ENCODE peak calls at places on chromosomes 6 and 20, in nine cellular contexts. G is A673, X is IMR-90, K is fibroblast of lung, A is OCI-LY7, Z is SK-N-SH, D is HepG2, P is heart left ventricle, S is pancreas. M is an unnamed sample. For H3K4me1, the result is how much of the 10 kb centered on the place peaks cover.

GRCh38 chr6:110066091-110066490 is 88.0 kb downstream of the GPR6 start:
- DNase-seq in G (no peak), X (no peak), K (no peak), A (peak), Z (no peak), D (no peak), P (no peak), S (no peak), M (no peak)

GRCh38 chr20:17542993-17543412 is 11.8 kb upstream of the BFSP1 start:
- DNase-seq in G (no peak), X (peak), K (peak), A (no peak), Z (no peak), D (no peak), P (no peak), S (no peak), M (no peak)

GRCh38 chr6:37137201-37137880 is 32.6 kb upstream of the PIM1 start:
- DNase-seq in G (peak), X (peak), K (peak), A (no peak), Z (peak), D (peak), P (no peak), S (no peak), M (no peak)

GRCh38 chr6:109944448-109944847 is 33.7 kb upstream of the GPR6 start:
- DNase-seq in G (no peak), X (no peak), K (no peak), A (no peak), Z (no peak), D (peak), P (no peak), S (no peak), M (no peak)

GRCh38 chr6:87660226-87660886 is 41.7 kb downstream of the AKIRIN2 start:
- DNase-seq in G (no peak), X (peak), K (peak), A (no peak), Z (no peak), D (no peak), P (no peak), S (no peak), M (no peak)

GRCh38 chr6:75143186-75143585 is 62.7 kb downstream of the COL12A1 start:
- DNase-seq in G (no peak), X (peak), K (peak), A (no peak), Z (no peak), D (no peak), P (no peak), S (no peak), M (no peak)

GRCh38 chr6:82904860-82905259 is 160.8 kb downstream of the UBE3D start:
- DNase-seq in G (no peak), X (no peak), K (no peak), A (no peak), Z (no peak), D (no peak), P (no peak), S (no peak), M (no peak)

GRCh38 chr20:35286077-35286898 is 1.7 kb upstream of the EIF6 start:
- DNase-seq in G (no peak), X (no peak), K (no peak), A (no peak), Z (no peak), D (peak), P (no peak), S (no peak), M (no peak)

GRCh38 chr6:5736016-5736738 is 270.5 kb downstream of the NRN1 start:
- DNase-seq in G (no peak), X (no peak), K (no peak), A (no peak), Z (no peak), D (no peak), P (no peak), S (no peak), M (no peak)

GRCh38 chr6:31711233-31711632 is 3.9 kb upstream of the LY6G6D start:
- DNase-seq in G (no peak), X (no peak), K (no peak), A (no peak), Z (no peak), D (no peak), P (no peak), S (no peak), M (peak)

GRCh38 chr6:52904562-52905279 is 4.8 kb downstream of the GSTA3 start:
- DNase-seq in G (peak), X (no peak), K (no peak), A (peak), Z (no peak), D (peak), P (no peak), S (no peak), M (no peak)

GRCh38 chr6:106608080-106608668 is 21.1 kb downstream of the RTN4IP1 start:
- DNase-seq in G (peak), X (peak), K (peak), A (peak), Z (peak), D (peak), P (no peak), S (no peak), M (peak)

GRCh38 chr6:55836945-55837344 is 38.4 kb downstream of the BMP5 start:
- DNase-seq in G (no peak), X (no peak), K (no peak), A (no peak), Z (no peak), D (no peak), P (no peak), S (no peak), M (no peak)

GRCh38 chr6:149190228-149190831 is 127.2 kb upstream of the TAB2 start:
- DNase-seq in G (peak), X (peak), K (peak), A (peak), Z (no peak), D (peak), P (no peak), S (peak), M (peak)

GRCh38 chr6:29376003-29376402 is 912 bp upstream of the OR12D3 start:
- DNase-seq in G (peak), X (no peak), K (no peak), A (no peak), Z (no peak), D (peak), P (no peak), S (no peak), M (no peak)

GRCh38 chr20:35776513-35777101 is 4.8 kb downstream of the PHF20 start:
- DNase-seq in G (peak), X (peak), K (peak), A (no peak), Z (peak), D (no peak), P (peak), S (peak), M (no peak)

GRCh38 chr6:29886686-29887085 is 55.6 kb upstream of the HLA-A start:
- DNase-seq in G (no peak), X (no peak), K (no peak), A (no peak), Z (no peak), D (no peak), P (no peak), S (no peak), M (no peak)

GRCh38 chr20:11044561-11044960 is 370.8 kb upstream of the JAG1 start:
- DNase-seq in G (no peak), X (no peak), K (no peak), A (no peak), Z (no peak), D (no peak), P (no peak), S (no peak), M (no peak)

GRCh38 chr20:51166489-51166888 is 143.6 kb upstream of the KCNG1 start:
- DNase-seq in G (no peak), X (no peak), K (no peak), A (no peak), Z (no peak), D (no peak), P (no peak), S (no peak), M (no peak)

GRCh38 chr6:27161946-27162603 is 85.4 kb upstream of the PRSS16 start:
- DNase-seq in G (peak), X (peak), K (peak), A (peak), Z (peak), D (peak), P (no peak), S (no peak), M (no peak)

GRCh38 chr6:166586424-166587156 is at the start of gene RAMACL:
- DNase-seq in G (peak), X (no peak), K (no peak), A (peak), Z (peak), D (no peak), P (no peak), S (no peak), M (no peak)

GRCh38 chr6:6220718-6221117 is 99.7 kb downstream of the F13A1 start:
- DNase-seq in G (peak), X (no peak), K (no peak), A (peak), Z (no peak), D (no peak), P (no peak), S (no peak), M (no peak)

GRCh38 chr6:150766201-150766997 is 99.1 kb upstream of the MTHFD1L start:
- DNase-seq in G (peak), X (no peak), K (no peak), A (no peak), Z (no peak), D (no peak), P (no peak), S (no peak), M (no peak)

GRCh38 chr6:136051140-136051775 is 198.9 kb downstream of the MTFR2 start:
- DNase-seq in G (peak), X (peak), K (peak), A (no peak), Z (no peak), D (no peak), P (peak), S (no peak), M (no peak)

GRCh38 chr6:55916188-55916587 is 40.8 kb upstream of the BMP5 start:
- DNase-seq in G (peak), X (peak), K (peak), A (no peak), Z (no peak), D (no peak), P (no peak), S (no peak), M (no peak)

GRCh38 chr6:52390361-52390727 is 28.4 kb downstream of the PAQR8 start:
- DNase-seq in G (peak), X (peak), K (peak), A (peak), Z (peak), D (peak), P (no peak), S (no peak), M (no peak)

GRCh38 chr6:134925800-134926199 is 24.1 kb downstream of the ALDH8A1 start:
- DNase-seq in G (no peak), X (peak), K (peak), A (no peak), Z (no peak), D (no peak), P (no peak), S (no peak), M (no peak)

GRCh38 chr6:11762782-11763459 is 15.7 kb downstream of the ADTRP start:
- DNase-seq in G (no peak), X (no peak), K (no peak), A (no peak), Z (no peak), D (no peak), P (no peak), S (no peak), M (no peak)

GRCh38 chr6:138357928-138358327 is 19.8 kb upstream of the SMIM28 start:
- DNase-seq in G (no peak), X (no peak), K (no peak), A (no peak), Z (no peak), D (no peak), P (no peak), S (no peak), M (no peak)

GRCh38 chr6:111603648-111604047 is 2.0 kb downstream of the TRAF3IP2 start:
- DNase-seq in G (no peak), X (peak), K (no peak), A (no peak), Z (no peak), D (no peak), P (no peak), S (no peak), M (no peak)
- H3K4me1 ChIP-seq in G (under half), X (under half), K (under half), A (under half), Z (under half), D (half or more), P (half or more), S (under half), M (under half)

DNA sequence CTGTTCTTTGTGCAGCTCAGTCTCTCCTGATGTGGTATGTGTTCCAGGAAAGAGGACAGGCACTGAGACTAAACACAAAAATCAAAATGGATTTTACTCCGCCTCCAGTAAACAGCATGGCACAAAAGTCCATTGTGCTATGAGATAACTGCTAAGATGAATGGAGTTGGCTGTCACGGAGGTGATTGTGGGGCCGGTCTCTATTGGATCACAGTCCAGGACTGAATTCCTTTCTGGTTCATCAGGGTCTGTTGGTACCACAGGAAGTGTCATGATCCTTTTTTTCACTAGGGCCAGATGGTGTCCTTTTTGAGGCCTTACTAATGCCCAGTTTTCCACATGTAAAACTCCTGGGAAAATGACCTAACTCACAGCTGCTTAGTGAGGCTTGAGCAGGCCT is 192.4 kb upstream of the POU3F2 start:
- DNase-seq in G (no peak), X (no peak), K (no peak), A (no peak), Z (no peak), D (peak), P (no peak), S (no peak), M (no peak)
- H3K4me1 ChIP-seq in G (under half), X (under half), K (under half), A (under half), Z (under half), D (under half), P (under half), S (under half), M (under half)

DNA sequence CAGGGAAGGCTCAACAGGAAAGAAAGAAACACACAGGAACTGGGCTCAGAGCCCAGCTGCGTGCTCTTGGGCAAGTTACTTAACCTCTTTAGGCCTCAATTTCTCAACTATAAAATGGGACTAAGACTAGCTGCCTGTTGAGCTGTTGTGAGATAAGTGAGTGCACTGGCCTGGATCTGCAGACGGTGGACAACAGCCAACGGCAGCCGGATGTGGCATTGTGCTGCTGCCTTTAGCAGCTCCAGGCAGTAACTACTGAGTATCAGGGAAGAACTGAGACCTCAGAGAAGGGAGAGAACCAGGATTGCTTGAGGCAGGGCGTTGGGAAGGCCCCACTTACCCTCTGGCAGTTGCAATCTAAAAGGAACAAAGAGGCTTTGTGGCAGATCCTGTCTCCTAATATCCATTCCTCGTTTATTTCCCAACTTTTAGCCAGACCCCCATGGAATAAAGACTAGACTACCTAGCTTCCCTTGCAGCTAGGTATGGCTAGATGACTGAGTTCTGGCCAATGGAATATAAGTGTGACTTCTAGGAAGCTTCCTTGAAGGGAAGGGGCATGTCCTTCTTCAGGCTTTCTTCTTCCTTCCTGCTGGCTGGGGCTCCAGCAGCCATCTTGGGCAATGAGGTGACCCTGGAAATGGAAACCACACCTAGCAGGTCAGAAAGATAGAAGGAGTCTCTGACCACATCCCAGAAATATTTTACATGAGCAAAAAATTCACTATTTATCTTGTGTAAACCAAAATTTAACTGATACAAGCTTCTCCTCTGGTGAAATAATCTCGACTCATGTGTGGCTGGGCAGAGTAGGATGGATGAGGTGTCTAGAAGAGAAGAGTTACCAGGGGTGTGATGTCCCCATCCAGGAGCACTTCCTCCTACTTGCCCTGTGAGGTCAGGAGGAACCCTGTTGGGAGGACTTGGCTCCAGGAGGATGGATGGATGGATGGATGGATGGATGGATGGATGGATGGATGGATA is 67.6 kb downstream of the MRPL14 start:
- DNase-seq in G (no peak), X (peak), K (peak), A (no peak), Z (no peak), D (no peak), P (no peak), S (no peak), M (no peak)
- H3K4me1 ChIP-seq in G (under half), X (half or more), K (half or more), A (under half), Z (half or more), D (half or more), P (half or more), S (under half), M (under half)

GRCh38 chr6:41638002-41638800 is at the start of gene MDFI:
- DNase-seq in G (peak), X (no peak), K (no peak), A (no peak), Z (peak), D (no peak), P (peak), S (no peak), M (no peak)

GRCh38 chr6:41634657-41635056 is 3.6 kb upstream of the MDFI start:
- DNase-seq in G (no peak), X (no peak), K (no peak), A (no peak), Z (peak), D (no peak), P (no peak), S (no peak), M (no peak)

GRCh38 chr6:41637179-41638001 is 878 bp upstream of the MDFI start:
- DNase-seq in G (no peak), X (no peak), K (no peak), A (no peak), Z (peak), D (no peak), P (no peak), S (no peak), M (no peak)

GRCh38 chr6:41635365-41635764 is 2.9 kb upstream of the MDFI start:
- DNase-seq in G (no peak), X (no peak), K (no peak), A (no peak), Z (no peak), D (no peak), P (no peak), S (no peak), M (no peak)

GRCh38 chr6:41636803-41637178 is 1.5 kb upstream of the MDFI start:
- DNase-seq in G (peak), X (no peak), K (no peak), A (no peak), Z (no peak), D (no peak), P (no peak), S (peak), M (no peak)
- H3K4me1 ChIP-seq in G (half or more), X (under half), K (under half), A (under half), Z (under half), D (under half), P (under half), S (under half), M (under half)

M was measured in mucosa of descending colon.